ENCODE peak calls at places on chromosomes 6 and 20, in nine cellular contexts. B is left ventricle myocardium inferior, M is adrenal gland, I is HL-60, T is cardiac fibroblast, G is PC-9, A is vagina, V is neural progenitor cell, P is DND-41. Z is an unnamed sample.

GRCh38 chr6:88780714-88781389 is 182.6 kb downstream of the RNGTT start:
- DNase-seq in M (peak), B (no peak), T (peak), G (peak), V (peak), P (peak), A (no peak), I (peak), Z (peak)

GRCh38 chr20:35320396-35321126 is 28.3 kb upstream of the FAM83C start:
- DNase-seq in T (no peak), G (peak), P (no peak), M (no peak), A (no peak), I (no peak), B (no peak), V (no peak), Z (no peak)

GRCh38 chr6:146864885-146865284 is 266.1 kb downstream of the ADGB start:
- DNase-seq in B (no peak), P (no peak), I (no peak), V (no peak), A (no peak), M (no peak), G (no peak), T (no peak), Z (no peak)

GRCh38 chr6:9801255-9801757 is 613.6 kb downstream of the TFAP2A start:
- DNase-seq in T (no peak), M (no peak), V (no peak), G (no peak), I (no peak), B (no peak), P (no peak), A (no peak), Z (no peak)

GRCh38 chr6:47423087-47423486 is 54.5 kb upstream of the CD2AP start:
- DNase-seq in G (no peak), I (no peak), A (no peak), V (no peak), M (no peak), B (no peak), P (no peak), T (no peak), Z (no peak)

GRCh38 chr6:136593748-136594490 is 43.7 kb upstream of the MAP7 start:
- DNase-seq in I (peak), B (no peak), P (no peak), A (no peak), V (no peak), T (peak), G (peak), M (no peak), Z (peak)

GRCh38 chr6:69758214-69758613 is 38.6 kb downstream of the LMBRD1 start:
- DNase-seq in G (no peak), V (no peak), B (no peak), P (no peak), T (no peak), M (no peak), I (no peak), A (no peak), Z (no peak)

GRCh38 chr20:25669826-25670422 is 26.7 kb downstream of the ZNF337 start:
- DNase-seq in I (no peak), T (peak), M (no peak), B (no peak), A (no peak), P (peak), V (peak), G (peak), Z (no peak)

GRCh38 chr20:59314872-59315500 is 14.6 kb downstream of the EDN3 start:
- DNase-seq in M (no peak), A (no peak), V (no peak), P (no peak), T (no peak), B (no peak), G (no peak), I (no peak), Z (no peak)

GRCh38 chr6:11644601-11645000 is 107.1 kb downstream of the TMEM170B start:
- DNase-seq in B (no peak), I (no peak), A (no peak), G (no peak), T (no peak), M (no peak), P (no peak), V (no peak), Z (no peak)

GRCh38 chr20:14344746-14345145 is 7.3 kb upstream of the FLRT3 start:
- DNase-seq in P (no peak), G (no peak), B (no peak), A (no peak), M (no peak), V (peak), T (no peak), I (no peak), Z (no peak)

GRCh38 chr6:137715589-137716045 is 151.4 kb upstream of the TNFAIP3 start:
- DNase-seq in B (no peak), M (no peak), A (no peak), G (no peak), I (no peak), T (no peak), V (no peak), P (peak), Z (no peak)

GRCh38 chr6:35521235-35521634 is 8.5 kb upstream of the TULP1 start:
- DNase-seq in T (no peak), G (no peak), I (no peak), A (no peak), B (no peak), P (no peak), V (no peak), M (no peak), Z (no peak)

GRCh38 chr20:42788707-42789106 is 401.0 kb downstream of the PTPRT start:
- DNase-seq in A (no peak), B (no peak), G (no peak), M (no peak), I (no peak), P (no peak), V (no peak), T (no peak), Z (no peak)

GRCh38 chr6:157376706-157377230 is 4.2 kb upstream of the ZDHHC14 start:
- DNase-seq in G (no peak), B (no peak), T (no peak), A (no peak), I (no peak), V (no peak), M (no peak), P (no peak), Z (no peak)

GRCh38 chr6:6704423-6705060 is 116.0 kb downstream of the LY86 start:
- DNase-seq in M (no peak), G (no peak), I (no peak), A (no peak), B (no peak), T (no peak), V (no peak), P (no peak), Z (no peak)

GRCh38 chr6:126625019-126625418 is 285.1 kb downstream of the CENPW start:
- DNase-seq in V (peak), A (no peak), B (no peak), T (peak), M (no peak), G (no peak), I (no peak), P (no peak), Z (no peak)

GRCh38 chr6:9520417-9521151 is 894.3 kb downstream of the TFAP2A start:
- DNase-seq in M (no peak), G (peak), A (no peak), P (no peak), B (no peak), I (no peak), T (peak), V (no peak), Z (peak)

GRCh38 chr6:38163186-38164130 is 343.9 kb downstream of the ZFAND3 start:
- DNase-seq in T (no peak), P (no peak), I (no peak), V (no peak), G (no peak), M (no peak), A (no peak), B (no peak), Z (no peak)

GRCh38 chr20:54058420-54059139 is 11.8 kb downstream of the BCAS1 start:
- DNase-seq in I (no peak), G (no peak), M (no peak), T (no peak), V (no peak), B (no peak), P (no peak), A (no peak), Z (peak)

DNA sequence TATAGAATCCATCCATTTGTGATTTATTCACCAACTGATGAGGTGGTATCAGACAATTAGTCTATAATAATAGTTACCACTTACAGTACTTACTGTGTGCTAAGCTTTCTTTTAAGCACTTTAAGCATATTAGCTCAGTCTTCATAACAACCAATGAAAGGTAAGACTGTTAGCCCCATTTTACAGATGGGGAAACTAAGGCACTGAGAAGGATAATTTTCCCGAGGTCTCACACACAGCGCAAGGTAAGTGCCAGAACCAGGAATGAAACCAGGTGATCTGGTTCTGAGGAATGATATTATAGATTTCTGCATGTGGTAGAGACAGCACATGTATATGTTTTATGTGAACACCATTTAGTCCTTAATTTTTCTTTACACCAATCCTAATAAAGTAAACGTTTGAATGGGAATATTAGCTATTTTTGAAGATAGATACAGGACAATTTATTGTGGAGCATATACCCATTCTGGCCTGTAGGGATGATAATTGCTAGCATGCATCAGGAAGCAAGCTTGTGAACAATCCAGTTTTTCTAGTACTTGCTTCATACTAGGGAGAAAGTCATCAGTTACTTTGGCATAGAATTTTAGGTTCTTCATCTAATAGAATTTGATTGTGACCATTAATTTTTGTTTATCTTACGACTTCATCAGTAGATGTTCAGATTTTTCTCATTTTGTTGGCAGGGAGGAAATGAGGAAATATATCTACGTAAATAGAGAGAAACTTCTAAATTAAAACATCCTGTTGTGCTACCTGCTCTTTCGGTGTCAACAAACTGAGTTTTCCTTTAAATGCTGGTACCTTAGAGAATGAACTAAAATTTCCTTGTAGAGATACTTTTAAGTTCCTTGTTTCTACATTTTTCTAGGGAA is 3.0 kb downstream of the YWHAB start:
- DNase-seq in I (no peak), T (peak), A (no peak), B (no peak), M (no peak), G (peak), P (no peak), V (no peak), Z (peak)
- TF ChIP-seq CTCF in I (peak), T (peak), A (no peak), B (peak), M (peak), G (peak), P (peak), V (peak), Z (no peak)

GRCh38 chr6:107689190-107689589 is 134.9 kb downstream of the SCML4 start:
- DNase-seq in G (no peak), B (no peak), P (no peak), V (no peak), I (no peak), A (peak), M (no peak), T (no peak), Z (no peak)

GRCh38 chr6:107690864-107691661 is 133.1 kb downstream of the SCML4 start:
- DNase-seq in I (no peak), G (no peak), P (no peak), A (peak), V (no peak), B (no peak), M (no peak), T (peak), Z (no peak)

GRCh38 chr6:107692351-107692750 is 131.8 kb downstream of the SCML4 start:
- DNase-seq in B (no peak), I (no peak), T (peak), G (no peak), A (no peak), M (no peak), V (no peak), P (no peak), Z (no peak)

GRCh38 chr6:107689881-107690545 is 134.1 kb downstream of the SCML4 start:
- DNase-seq in P (no peak), V (no peak), B (no peak), M (no peak), T (peak), I (no peak), A (peak), G (no peak), Z (no peak)

GRCh38 chr6:107690546-107690863 is 133.6 kb downstream of the SCML4 start:
- DNase-seq in P (no peak), A (peak), G (no peak), M (no peak), B (no peak), V (no peak), I (no peak), T (no peak), Z (no peak)
- H3K4me3 ChIP-seq in P (no peak), A (no peak), G (no peak), M (no peak), B (no peak), V (no peak), I (no peak), T (no peak), Z (no peak)

GRCh38 chr20:31934968-31935764 is 16.7 kb downstream of the PDRG1 start:
- DNase-seq in I (no peak), G (no peak), M (no peak), A (no peak), V (peak), T (no peak), B (no peak), P (no peak), Z (peak)
- TF ChIP-seq CTCF in I (no peak), G (no peak), M (no peak), A (no peak), V (peak), T (no peak), B (no peak), P (peak), Z (peak)

GRCh38 chr6:108001696-108002231 is 43.8 kb upstream of the SEC63 start:
- DNase-seq in I (no peak), G (no peak), A (no peak), B (no peak), M (no peak), V (no peak), P (no peak), T (no peak), Z (no peak)

GRCh38 chr6:108008363-108008762 is 50.4 kb upstream of the SEC63 start:
- DNase-seq in I (no peak), T (no peak), V (no peak), P (no peak), G (no peak), B (no peak), M (no peak), A (no peak), Z (no peak)

GRCh38 chr6:108005961-108006360 is 48.0 kb upstream of the SEC63 start:
- DNase-seq in I (no peak), P (no peak), G (no peak), B (no peak), V (no peak), M (no peak), T (no peak), A (no peak), Z (no peak)

GRCh38 chr6:108002365-108003221 is 44.6 kb upstream of the SEC63 start:
- DNase-seq in B (no peak), I (no peak), V (peak), M (peak), A (no peak), P (no peak), T (no peak), G (peak), Z (no peak)

GRCh38 chr6:108004861-108005260 is 46.9 kb upstream of the SEC63 start:
- DNase-seq in P (no peak), I (no peak), A (no peak), T (no peak), G (no peak), V (no peak), B (no peak), M (no peak), Z (no peak)
- H3K4me3 ChIP-seq in P (no peak), I (no peak), A (no peak), T (no peak), G (no peak), V (no peak), B (no peak), M (no peak), Z (no peak)

GRCh38 chr6:43389713-43390265 is 20.3 kb upstream of the ZNF318 start:
- DNase-seq in P (no peak), A (no peak), B (no peak), V (no peak), T (no peak), G (no peak), M (no peak), I (no peak), Z (no peak)

GRCh38 chr6:43383021-43383667 is 13.7 kb upstream of the ZNF318 start:
- DNase-seq in I (no peak), A (no peak), T (peak), M (no peak), V (no peak), B (no peak), G (no peak), P (no peak), Z (no peak)

GRCh38 chr6:43391448-43392031 is 22.1 kb upstream of the ZNF318 start:
- DNase-seq in I (no peak), V (no peak), T (no peak), P (peak), G (no peak), A (no peak), M (no peak), B (no peak), Z (no peak)

DNA sequence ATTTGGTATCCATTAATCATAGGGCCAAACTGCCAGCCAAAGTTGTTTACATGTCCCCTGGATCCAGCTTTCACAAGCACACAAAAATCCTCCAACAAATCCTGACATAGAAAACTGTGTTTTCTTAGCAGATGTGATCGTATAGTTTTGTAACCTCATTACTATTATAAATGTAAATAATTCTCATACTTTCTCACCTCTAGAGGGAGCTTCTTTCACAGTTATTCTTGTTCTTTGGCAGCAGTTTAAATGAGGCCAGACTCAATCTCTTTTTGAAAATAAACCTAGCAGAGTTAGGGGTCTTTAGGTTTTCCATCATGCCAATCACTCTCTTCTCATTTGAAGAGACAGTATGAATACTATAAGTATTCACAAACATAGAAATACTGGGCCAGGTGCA is 17.0 kb upstream of the ZNF318 start:
- DNase-seq in A (no peak), G (no peak), B (no peak), T (no peak), I (no peak), V (peak), P (no peak), M (no peak), Z (peak)
- TF ChIP-seq CTCF in A (no peak), G (peak), B (peak), T (no peak), I (no peak), V (peak), P (peak), M (no peak), Z (peak)

GRCh38 chr6:28606424-28607391 is 81.0 kb downstream of the GPX5 start:
- DNase-seq in B (no peak), P (peak), M (no peak), I (peak), V (peak), A (no peak), T (peak), G (peak), Z (peak)
- H3K4me3 ChIP-seq in B (peak), P (peak), M (no peak), I (peak), V (peak), A (no peak), T (peak), G (peak), Z (peak)

Z was measured in GM12865.